ENCODE peak calls at places on chromosomes 6 and 20, in five cellular contexts. One of them, this sample, is unnamed.

GRCh38 chr20:31833130-31833930 is 12.1 kb downstream of the FOXS1 start:
- DNase-seq in fibroblast of mammary gland: peak
- DNase-seq in H1: peak
- DNase-seq in WTC11: peak
- DNase-seq in esophagus muscularis mucosa: no peak
- DNase-seq in this sample: no peak

GRCh38 chr20:31474097-31474436 is 860 bp downstream of the DEFB124 start:
- DNase-seq in fibroblast of mammary gland: no peak
- DNase-seq in H1: no peak
- DNase-seq in WTC11: no peak
- DNase-seq in esophagus muscularis mucosa: no peak
- DNase-seq in this sample: no peak

GRCh38 chr20:53827996-53828672 is 234.5 kb upstream of the ZNF217 start:
- DNase-seq in fibroblast of mammary gland: peak
- DNase-seq in H1: no peak
- DNase-seq in WTC11: no peak
- DNase-seq in esophagus muscularis mucosa: no peak
- DNase-seq in this sample: no peak

GRCh38 chr20:61844621-61845020 is 221.1 kb downstream of the TAF4 start:
- DNase-seq in fibroblast of mammary gland: no peak
- DNase-seq in H1: no peak
- DNase-seq in WTC11: no peak
- DNase-seq in esophagus muscularis mucosa: no peak
- DNase-seq in this sample: no peak

GRCh38 chr20:15759546-15760216 is 813.6 kb downstream of the KIF16B start:
- DNase-seq in fibroblast of mammary gland: no peak
- DNase-seq in H1: no peak
- DNase-seq in WTC11: no peak
- DNase-seq in esophagus muscularis mucosa: no peak
- DNase-seq in this sample: no peak

GRCh38 chr20:38724603-38725457 is 544 bp downstream of the SLC32A1 start:
- DNase-seq in fibroblast of mammary gland: no peak
- DNase-seq in H1: peak
- DNase-seq in WTC11: peak
- DNase-seq in esophagus muscularis mucosa: no peak
- DNase-seq in this sample: no peak

GRCh38 chr6:89254569-89254968 is 37.4 kb upstream of the GABRR1 start:
- DNase-seq in fibroblast of mammary gland: no peak
- DNase-seq in H1: no peak
- DNase-seq in WTC11: no peak
- DNase-seq in esophagus muscularis mucosa: no peak
- DNase-seq in this sample: no peak

GRCh38 chr20:53609501-53610445 is 16.1 kb upstream of the ZNF217 start:
- DNase-seq in fibroblast of mammary gland: peak
- DNase-seq in H1: peak
- DNase-seq in WTC11: peak
- DNase-seq in esophagus muscularis mucosa: no peak
- DNase-seq in this sample: no peak

GRCh38 chr6:137945149-137945498 is 78.1 kb downstream of the TNFAIP3 start:
- DNase-seq in fibroblast of mammary gland: no peak
- DNase-seq in H1: no peak
- DNase-seq in WTC11: no peak
- DNase-seq in esophagus muscularis mucosa: no peak
- DNase-seq in this sample: no peak

GRCh38 chr6:105364243-105364642 is 38.6 kb downstream of the PREP start:
- DNase-seq in fibroblast of mammary gland: peak
- DNase-seq in H1: no peak
- DNase-seq in WTC11: no peak
- DNase-seq in esophagus muscularis mucosa: no peak
- DNase-seq in this sample: no peak

GRCh38 chr6:39466664-39467063 is 144.2 kb upstream of the KCNK16 start:
- DNase-seq in fibroblast of mammary gland: no peak
- DNase-seq in H1: no peak
- DNase-seq in WTC11: no peak
- DNase-seq in esophagus muscularis mucosa: no peak
- DNase-seq in this sample: no peak

GRCh38 chr6:83417880-83418663 is 12.8 kb downstream of the ME1 start:
- DNase-seq in fibroblast of mammary gland: peak
- DNase-seq in H1: no peak
- DNase-seq in WTC11: no peak
- DNase-seq in esophagus muscularis mucosa: no peak
- DNase-seq in this sample: no peak

GRCh38 chr6:7505196-7505699 is 36.2 kb upstream of the DSP start:
- DNase-seq in fibroblast of mammary gland: peak
- DNase-seq in H1: peak
- DNase-seq in WTC11: peak
- DNase-seq in esophagus muscularis mucosa: no peak
- DNase-seq in this sample: no peak

GRCh38 chr20:31543966-31544598 is 29.8 kb downstream of the HM13 start:
- DNase-seq in fibroblast of mammary gland: peak
- DNase-seq in H1: no peak
- DNase-seq in WTC11: no peak
- DNase-seq in esophagus muscularis mucosa: no peak
- DNase-seq in this sample: no peak

GRCh38 chr6:67909354-67909753 is 725.7 kb upstream of the ADGRB3 start:
- DNase-seq in fibroblast of mammary gland: no peak
- DNase-seq in H1: no peak
- DNase-seq in WTC11: no peak
- DNase-seq in esophagus muscularis mucosa: no peak
- DNase-seq in this sample: no peak

GRCh38 chr20:13121840-13122515 is 99.1 kb upstream of the ISM1 start:
- DNase-seq in fibroblast of mammary gland: no peak
- DNase-seq in H1: no peak
- DNase-seq in WTC11: no peak
- DNase-seq in esophagus muscularis mucosa: no peak
- DNase-seq in this sample: no peak

GRCh38 chr6:112443118-112443641 is 96.0 kb downstream of the RFPL4B start:
- DNase-seq in fibroblast of mammary gland: peak
- DNase-seq in H1: no peak
- DNase-seq in WTC11: no peak
- DNase-seq in esophagus muscularis mucosa: no peak
- DNase-seq in this sample: no peak

GRCh38 chr6:134853111-134854055 is 96.5 kb downstream of the ALDH8A1 start:
- DNase-seq in fibroblast of mammary gland: peak
- DNase-seq in H1: no peak
- DNase-seq in WTC11: no peak
- DNase-seq in esophagus muscularis mucosa: no peak
- DNase-seq in this sample: no peak

GRCh38 chr20:13648291-13648690 is 9.6 kb upstream of the TASP1 start:
- DNase-seq in fibroblast of mammary gland: no peak
- DNase-seq in H1: no peak
- DNase-seq in WTC11: no peak
- DNase-seq in esophagus muscularis mucosa: no peak
- DNase-seq in this sample: no peak

GRCh38 chr20:44711237-44711636 is 3.9 kb upstream of the CCN5 start:
- DNase-seq in fibroblast of mammary gland: peak
- DNase-seq in H1: no peak
- DNase-seq in WTC11: no peak
- DNase-seq in esophagus muscularis mucosa: no peak
- DNase-seq in this sample: no peak

DNA sequence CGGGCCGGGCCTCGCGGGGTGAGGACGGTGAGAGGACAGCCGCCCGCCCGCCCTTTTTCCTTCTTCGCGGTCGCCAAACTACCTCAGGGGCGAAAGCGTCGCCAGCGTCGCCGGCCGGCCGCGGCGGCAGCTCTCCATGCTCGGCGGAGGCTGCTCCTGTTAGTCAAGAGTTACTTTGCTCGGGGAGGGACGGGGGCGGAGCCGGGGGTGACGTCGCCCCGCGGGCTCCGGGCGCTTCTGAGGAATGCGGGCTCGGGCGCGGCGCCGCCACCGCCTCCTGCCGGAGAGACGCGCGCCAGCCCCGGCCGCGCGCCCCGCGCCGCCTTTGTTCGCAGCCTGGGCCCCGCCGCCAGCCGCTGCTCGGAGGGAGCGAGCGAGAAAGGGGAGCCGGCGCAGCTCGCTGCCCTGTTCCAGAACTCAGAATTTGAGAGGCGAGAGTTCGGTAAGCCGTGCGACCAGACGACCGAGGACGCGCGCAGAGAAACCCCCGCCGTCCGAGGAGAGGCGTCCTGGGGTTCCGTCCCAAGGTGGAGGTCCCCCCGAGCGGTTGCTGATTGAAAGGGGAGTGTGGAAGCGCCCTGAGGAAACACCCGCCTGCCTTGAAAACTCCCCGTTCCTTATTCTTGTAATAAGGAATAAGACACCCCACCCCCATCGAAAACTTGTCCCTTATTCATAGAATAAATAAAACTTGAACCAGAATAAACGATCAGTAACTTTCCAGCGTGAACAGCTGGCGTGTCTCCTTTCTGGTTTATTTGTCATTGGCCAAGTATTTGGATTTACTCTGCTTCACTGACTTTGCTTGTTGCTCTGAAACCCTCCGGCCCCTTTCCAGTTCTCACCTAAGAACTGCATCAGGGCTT is at the start of gene PTPRK:
- DNase-seq in fibroblast of mammary gland: peak
- DNase-seq in H1: peak
- DNase-seq in WTC11: peak
- DNase-seq in esophagus muscularis mucosa: peak
- DNase-seq in this sample: peak
- TF ChIP-seq CTCF in fibroblast of mammary gland: no peak
- TF ChIP-seq CTCF in H1: peak
- TF ChIP-seq CTCF in WTC11: no peak
- TF ChIP-seq CTCF in esophagus muscularis mucosa: peak
- TF ChIP-seq CTCF in this sample: peak

DNA sequence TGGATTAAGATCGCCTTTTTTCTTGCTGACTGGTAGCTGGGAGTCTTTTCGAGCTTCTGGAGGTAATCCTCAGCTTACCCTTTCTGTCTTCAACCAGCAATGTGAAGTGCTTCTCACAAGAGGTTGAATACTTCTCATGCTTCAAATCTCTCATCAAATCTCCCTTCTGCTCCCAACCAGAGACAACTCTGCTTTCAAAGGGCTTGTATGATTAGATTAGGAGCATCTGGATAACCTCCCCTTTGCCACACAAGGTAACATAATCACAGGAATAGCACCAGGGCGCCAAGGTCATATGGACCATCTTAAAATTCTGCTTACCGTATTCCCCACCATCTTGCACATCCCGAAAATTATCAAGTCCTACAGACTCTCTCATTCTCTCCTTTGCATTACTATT is 137.2 kb downstream of the MOXD1 start:
- DNase-seq in fibroblast of mammary gland: no peak
- DNase-seq in H1: no peak
- DNase-seq in WTC11: no peak
- DNase-seq in esophagus muscularis mucosa: no peak
- DNase-seq in this sample: no peak
- TF ChIP-seq CTCF in fibroblast of mammary gland: no peak
- TF ChIP-seq CTCF in H1: no peak
- TF ChIP-seq CTCF in WTC11: no peak
- TF ChIP-seq CTCF in esophagus muscularis mucosa: no peak
- TF ChIP-seq CTCF in this sample: no peak

GRCh38 chr20:64144144-64144912 is 19.9 kb upstream of the MYT1 start:
- DNase-seq in fibroblast of mammary gland: no peak
- DNase-seq in H1: peak
- DNase-seq in WTC11: no peak
- DNase-seq in esophagus muscularis mucosa: no peak
- DNase-seq in this sample: no peak

GRCh38 chr20:64146936-64147451 is 17.3 kb upstream of the MYT1 start:
- DNase-seq in fibroblast of mammary gland: no peak
- DNase-seq in H1: peak
- DNase-seq in WTC11: peak
- DNase-seq in esophagus muscularis mucosa: no peak
- DNase-seq in this sample: no peak

GRCh38 chr20:64143018-64143801 is 21.0 kb upstream of the MYT1 start:
- DNase-seq in fibroblast of mammary gland: no peak
- DNase-seq in H1: peak
- DNase-seq in WTC11: peak
- DNase-seq in esophagus muscularis mucosa: no peak
- DNase-seq in this sample: no peak

GRCh38 chr20:64146301-64146935 is 17.8 kb upstream of the MYT1 start:
- DNase-seq in fibroblast of mammary gland: no peak
- DNase-seq in H1: peak
- DNase-seq in WTC11: peak
- DNase-seq in esophagus muscularis mucosa: no peak
- DNase-seq in this sample: no peak

GRCh38 chr20:64145458-64146300 is 18.6 kb upstream of the MYT1 start:
- DNase-seq in fibroblast of mammary gland: no peak
- DNase-seq in H1: peak
- DNase-seq in WTC11: peak
- DNase-seq in esophagus muscularis mucosa: no peak
- DNase-seq in this sample: no peak
- TF ChIP-seq CTCF in fibroblast of mammary gland: peak
- TF ChIP-seq CTCF in H1: peak
- TF ChIP-seq CTCF in WTC11: peak
- TF ChIP-seq CTCF in esophagus muscularis mucosa: no peak
- TF ChIP-seq CTCF in this sample: no peak

DNA sequence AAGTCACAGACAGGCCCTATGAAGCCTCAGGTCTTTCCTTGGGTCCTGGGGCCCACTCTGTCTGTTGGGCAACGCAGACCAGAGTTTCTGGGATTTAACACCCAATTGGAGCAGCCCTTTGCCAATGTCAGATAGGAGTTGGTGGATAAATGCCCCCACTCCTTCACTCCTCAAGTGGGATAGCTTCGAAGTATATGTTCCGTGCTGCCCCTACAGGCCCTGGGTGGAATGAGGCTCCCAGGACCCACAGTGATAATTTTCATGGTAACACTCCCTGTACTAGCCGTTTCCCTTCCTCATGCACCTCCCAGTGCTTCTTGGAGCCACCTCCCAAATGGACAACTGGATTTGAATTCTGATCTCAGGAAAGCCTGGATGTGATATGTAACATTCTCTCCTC is 145.4 kb downstream of the FOXA2 start:
- DNase-seq in fibroblast of mammary gland: no peak
- DNase-seq in H1: no peak
- DNase-seq in WTC11: peak
- DNase-seq in esophagus muscularis mucosa: no peak
- DNase-seq in this sample: no peak
- TF ChIP-seq CTCF in fibroblast of mammary gland: peak
- TF ChIP-seq CTCF in H1: peak
- TF ChIP-seq CTCF in WTC11: no peak
- TF ChIP-seq CTCF in esophagus muscularis mucosa: no peak
- TF ChIP-seq CTCF in this sample: peak

DNA sequence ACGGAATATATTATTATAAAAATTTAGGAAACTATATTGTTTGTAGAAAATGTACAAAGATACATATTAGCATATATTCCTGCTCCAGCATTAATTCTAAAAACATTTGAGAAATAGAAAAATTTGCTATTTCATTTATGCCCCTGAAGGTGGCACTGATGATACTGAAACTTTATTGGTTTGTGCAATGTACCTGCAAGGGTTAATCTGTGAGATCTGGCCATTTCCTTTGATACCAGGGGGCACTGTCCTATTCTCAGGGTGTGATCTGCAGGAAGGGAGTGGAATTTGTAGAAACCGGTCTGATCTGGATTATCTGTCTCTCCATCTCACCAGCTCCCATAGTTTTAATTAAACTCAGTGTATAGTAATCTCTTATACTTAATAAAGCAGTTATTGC is 625.1 kb upstream of the IMPG1 start:
- DNase-seq in fibroblast of mammary gland: peak
- DNase-seq in H1: no peak
- DNase-seq in WTC11: no peak
- DNase-seq in esophagus muscularis mucosa: no peak
- DNase-seq in this sample: no peak
- TF ChIP-seq CTCF in fibroblast of mammary gland: peak
- TF ChIP-seq CTCF in H1: no peak
- TF ChIP-seq CTCF in WTC11: no peak
- TF ChIP-seq CTCF in esophagus muscularis mucosa: no peak
- TF ChIP-seq CTCF in this sample: peak

GRCh38 chr20:4549711-4550259 is 171.9 kb upstream of the PRND start:
- DNase-seq in fibroblast of mammary gland: peak
- DNase-seq in H1: no peak
- DNase-seq in WTC11: no peak
- DNase-seq in esophagus muscularis mucosa: no peak
- DNase-seq in this sample: no peak
- TF ChIP-seq CTCF in fibroblast of mammary gland: no peak
- TF ChIP-seq CTCF in H1: no peak
- TF ChIP-seq CTCF in WTC11: no peak
- TF ChIP-seq CTCF in esophagus muscularis mucosa: no peak
- TF ChIP-seq CTCF in this sample: no peak

GRCh38 chr6:31665501-31666336 is at the start of gene CSNK2B:
- DNase-seq in fibroblast of mammary gland: peak
- DNase-seq in H1: peak
- DNase-seq in WTC11: peak
- DNase-seq in esophagus muscularis mucosa: peak
- DNase-seq in this sample: peak
- TF ChIP-seq CTCF in fibroblast of mammary gland: no peak
- TF ChIP-seq CTCF in H1: no peak
- TF ChIP-seq CTCF in WTC11: no peak
- TF ChIP-seq CTCF in esophagus muscularis mucosa: no peak
- TF ChIP-seq CTCF in this sample: no peak

This sample was measured in osteocyte.